ENCODE peak calls at places on chromosomes 5 and 9, in ten cellular contexts. N, T, Z, A, M, U, E, I, S and D are unnamed samples.

GRCh38 chr5:172504736-172505402 is 50.5 kb upstream of the SH3PXD2B start:
- DNase-seq in N (no peak), T (peak), Z (no peak), A (no peak), M (no peak), U (no peak), E (no peak), I (peak), S (no peak), D (no peak)

GRCh38 chr5:73522989-73523388 is 24.7 kb downstream of the BTF3 start:
- DNase-seq in N (no peak), T (no peak), Z (no peak), A (no peak), M (peak), U (no peak), E (peak), I (no peak), S (no peak), D (no peak)

GRCh38 chr5:81192351-81192750 is 40.8 kb upstream of the CKMT2 start:
- DNase-seq in N (no peak), T (no peak), Z (no peak), A (no peak), M (no peak), U (no peak), E (no peak), I (no peak), S (no peak), D (no peak)

GRCh38 chr9:112012026-112012902 is 115.7 kb downstream of the UGCG start:
- DNase-seq in N (no peak), T (peak), Z (peak), A (no peak), M (peak), U (peak), E (peak), I (peak), S (peak), D (peak)

GRCh38 chr9:125794708-125795107 is 47.5 kb downstream of the PBX3 start:
- DNase-seq in N (no peak), T (no peak), Z (no peak), A (peak), M (no peak), U (no peak), E (no peak), I (no peak), S (no peak), D (no peak)

GRCh38 chr9:89482056-89482784 is 15.7 kb downstream of the SEMA4D start:
- DNase-seq in N (peak), T (peak), Z (peak), A (no peak), M (no peak), U (no peak), E (no peak), I (no peak), S (no peak), D (no peak)

GRCh38 chr9:109320734-109321448 is at the start of gene EPB41L4B:
- DNase-seq in N (peak), T (peak), Z (peak), A (peak), M (peak), U (peak), E (peak), I (peak), S (peak), D (no peak)

GRCh38 chr9:34335376-34335775 is 6.0 kb downstream of the NUDT2 start:
- DNase-seq in N (no peak), T (no peak), Z (peak), A (no peak), M (no peak), U (no peak), E (no peak), I (no peak), S (no peak), D (no peak)

GRCh38 chr9:75071530-75072122 is 16.3 kb downstream of the NMRK1 start:
- DNase-seq in N (peak), T (no peak), Z (no peak), A (no peak), M (peak), U (peak), E (no peak), I (no peak), S (peak), D (no peak)